ENCODE peak calls at places on chromosomes 1 and 21, in five cellular contexts. X is adipocyte, Q is psoas muscle, E is breast epithelium, H is iPS DF 6.9. U is an unnamed sample.

GRCh38 chr1:231584117-231584516 is 42.5 kb upstream of the DISC1 start:
- DNase-seq in X (peak), Q (no peak), E (no peak), H (no peak), U (peak)

GRCh38 chr1:207811920-207812720 is 60.3 kb downstream of the CD46 start:
- DNase-seq in X (no peak), Q (peak), E (peak), H (no peak), U (no peak)

GRCh38 chr1:180096584-180097318 is 57.9 kb upstream of the QSOX1 start:
- DNase-seq in X (no peak), Q (no peak), E (no peak), H (no peak), U (peak)

GRCh38 chr1:11518791-11519628 is 40.1 kb downstream of the DISP3 start:
- DNase-seq in X (no peak), Q (no peak), E (no peak), H (no peak), U (no peak)

GRCh38 chr1:17538010-17538409 is 1.5 kb upstream of the ARHGEF10L start:
- DNase-seq in X (no peak), Q (no peak), E (no peak), H (no peak), U (peak)

GRCh38 chr1:81801834-81802531 is 1.2 kb downstream of the ADGRL2 start:
- DNase-seq in X (peak), Q (peak), E (peak), H (no peak), U (peak)

GRCh38 chr1:226107471-226108460 is 45.2 kb downstream of the H3-3A start:
- DNase-seq in X (no peak), Q (no peak), E (no peak), H (no peak), U (no peak)

GRCh38 chr1:17080881-17081280 is 27.0 kb upstream of the SDHB start:
- DNase-seq in X (no peak), Q (no peak), E (no peak), H (no peak), U (no peak)

GRCh38 chr1:199691540-199691939 is 336.0 kb upstream of the NR5A2 start:
- DNase-seq in X (peak), Q (no peak), E (no peak), H (no peak), U (peak)

GRCh38 chr21:45459171-45460010 is 54.4 kb downstream of the COL18A1 start:
- DNase-seq in X (no peak), Q (peak), E (no peak), H (no peak), U (no peak)

GRCh38 chr1:117068580-117068979 is 8.5 kb downstream of the TTF2 start:
- DNase-seq in X (no peak), Q (no peak), E (no peak), H (no peak), U (no peak)

GRCh38 chr1:2239384-2239985 is 11.4 kb downstream of the SKI start:
- DNase-seq in X (no peak), Q (no peak), E (no peak), H (no peak), U (no peak)

GRCh38 chr1:2238361-2239055 is 10.4 kb downstream of the SKI start:
- DNase-seq in X (no peak), Q (peak), E (no peak), H (no peak), U (no peak)

GRCh38 chr1:2241820-2242219 is 13.7 kb downstream of the SKI start:
- DNase-seq in X (no peak), Q (no peak), E (no peak), H (no peak), U (no peak)

GRCh38 chr1:2240251-2241156 is 12.4 kb downstream of the SKI start:
- DNase-seq in X (peak), Q (peak), E (peak), H (no peak), U (peak)

DNA sequence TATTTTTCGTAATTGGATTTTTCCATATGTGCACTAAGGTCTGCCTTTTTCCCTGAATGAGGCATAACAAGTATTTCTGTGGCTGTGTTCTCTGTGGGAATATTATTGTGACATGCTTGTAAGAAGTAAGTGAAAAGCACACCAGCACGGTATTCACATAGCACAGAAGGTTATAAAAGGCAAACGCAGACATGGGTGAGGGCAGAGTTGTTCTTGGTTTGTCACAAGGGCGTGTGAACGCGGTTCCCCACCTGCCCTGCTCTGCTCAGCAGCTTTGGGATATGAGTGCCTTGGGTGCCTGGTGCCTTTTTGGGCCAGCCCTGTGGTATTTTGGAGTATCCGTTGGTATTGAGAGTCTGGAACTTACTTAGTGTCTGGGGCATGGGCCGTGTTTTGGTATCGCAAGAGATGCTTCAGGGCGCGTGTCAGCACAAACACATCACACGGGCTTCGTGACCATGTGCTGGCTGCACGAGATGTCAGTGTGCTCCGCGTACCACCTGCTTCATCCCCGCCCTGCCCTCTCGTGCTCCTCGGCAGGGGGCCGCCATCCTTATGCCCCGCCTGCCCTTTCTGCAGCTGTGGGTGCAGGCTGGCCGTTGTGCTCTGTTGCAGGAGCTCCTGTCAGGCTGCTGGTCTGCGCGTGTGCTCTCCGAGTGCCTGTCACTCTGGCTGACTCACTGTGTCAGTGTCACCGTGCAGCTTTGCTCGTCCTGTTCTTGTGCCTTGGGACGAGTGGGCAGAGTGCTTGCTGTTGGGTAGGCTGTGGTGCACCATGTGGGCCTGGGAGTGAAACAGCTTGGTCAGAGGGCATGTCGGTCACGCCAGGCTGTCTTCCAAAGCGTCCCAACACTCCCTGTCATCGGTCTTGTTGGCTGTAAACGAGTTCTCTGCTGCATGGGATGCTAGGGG is 15.0 kb downstream of the SKI start:
- DNase-seq in X (no peak), Q (no peak), E (no peak), H (no peak), U (no peak)
- H3K4me3 ChIP-seq in X (no peak), Q (no peak), E (no peak), H (no peak), U (no peak)

DNA sequence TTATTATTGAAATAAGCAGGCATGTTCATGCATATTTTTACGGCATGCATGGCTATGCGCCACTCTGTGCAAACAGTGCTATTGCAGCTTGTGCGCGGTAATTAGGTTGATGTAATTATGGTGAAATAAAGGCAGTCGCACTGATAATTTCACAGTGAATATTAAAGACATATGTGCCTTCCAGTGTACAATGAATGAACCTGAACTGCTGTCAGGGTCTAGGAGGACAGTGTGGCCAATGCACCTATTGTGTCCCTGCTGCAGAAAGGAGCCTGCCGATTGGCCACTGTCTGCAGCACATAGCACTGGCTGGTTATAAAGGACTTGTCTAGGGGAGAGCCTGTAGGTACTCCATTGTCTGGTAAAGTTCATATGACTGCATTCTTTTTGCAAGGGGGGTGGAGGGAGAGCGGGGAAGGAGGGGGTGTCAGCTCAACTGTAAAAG is 340.4 kb downstream of the USP25 start:
- DNase-seq in X (peak), Q (no peak), E (no peak), H (no peak), U (no peak)
- H3K4me3 ChIP-seq in X (peak), Q (peak), E (peak), H (no peak), U (peak)

GRCh38 chr1:210377934-210378333 is 49.2 kb downstream of the HHAT start:
- DNase-seq in X (peak), Q (no peak), E (no peak), H (no peak), U (no peak)
- H3K4me3 ChIP-seq in X (peak), Q (no peak), E (no peak), H (no peak), U (peak)

GRCh38 chr1:29311352-29312030 is 75.2 kb downstream of the PTPRU start:
- DNase-seq in X (no peak), Q (no peak), E (no peak), H (no peak), U (no peak)
- H3K4me3 ChIP-seq in X (no peak), Q (no peak), E (no peak), H (no peak), U (no peak)

GRCh38 chr1:1672181-1672965 is 13.6 kb upstream of the CDK11B start:
- DNase-seq in X (no peak), Q (no peak), E (no peak), H (no peak), U (no peak)
- H3K4me3 ChIP-seq in X (no peak), Q (no peak), E (no peak), H (no peak), U (no peak)

DNA sequence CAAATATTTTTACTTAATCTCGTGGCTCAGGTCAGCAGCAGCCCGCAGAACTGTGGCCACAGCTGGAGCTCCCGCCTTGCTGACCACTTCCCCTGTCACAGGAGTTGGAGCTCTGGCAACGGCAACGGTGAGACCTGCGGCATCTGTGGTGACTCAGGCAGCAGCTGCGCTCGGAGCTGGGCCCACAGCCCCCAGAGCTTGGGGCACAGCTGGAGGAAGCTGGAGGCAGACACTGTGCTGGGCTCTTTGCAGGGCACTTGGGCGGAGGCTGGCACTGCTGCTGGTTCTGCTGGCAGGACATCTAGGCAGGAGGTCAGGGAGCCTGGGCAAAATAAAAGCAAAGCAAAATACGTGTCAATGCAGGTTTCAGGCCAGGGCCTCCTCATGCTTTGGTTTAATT is at the start of gene LCE3A:
- DNase-seq in X (no peak), Q (no peak), E (no peak), H (no peak), U (no peak)
- H3K4me3 ChIP-seq in X (no peak), Q (no peak), E (no peak), H (no peak), U (no peak)

DNA sequence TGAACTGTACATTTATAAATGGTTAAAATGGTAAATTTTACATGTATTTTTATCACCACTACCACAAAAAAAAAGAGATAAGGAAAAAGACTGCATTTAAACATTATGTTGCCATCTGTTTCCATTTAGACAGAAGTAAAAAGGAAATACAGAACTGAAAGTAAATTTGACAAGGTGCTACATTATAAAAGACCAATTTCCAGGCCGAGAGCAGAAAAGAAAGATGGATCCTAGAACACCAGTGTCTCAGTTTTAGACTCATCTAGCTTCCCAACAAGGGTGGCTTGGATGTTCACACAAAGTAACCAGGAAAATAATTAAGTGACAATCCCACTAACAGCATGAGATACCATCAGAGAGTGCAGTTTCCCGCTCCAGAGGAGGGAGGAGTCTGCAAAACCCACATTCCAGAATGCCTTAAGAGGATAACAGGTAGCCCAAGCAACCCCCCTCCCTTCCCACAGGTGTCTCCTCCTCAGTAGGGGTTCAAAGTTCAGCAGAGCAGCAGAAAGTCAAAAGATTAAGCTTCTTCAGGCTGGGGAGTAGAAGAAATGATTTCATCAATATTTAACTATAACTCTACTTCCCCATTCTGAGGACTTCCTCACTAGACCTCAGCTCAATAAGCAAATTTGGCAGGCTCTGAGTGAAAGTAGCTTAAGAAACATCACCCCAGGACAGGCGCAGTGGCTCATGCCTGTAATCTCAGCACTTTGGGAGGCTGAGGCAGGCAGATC is 11.8 kb downstream of the TPM3 start:
- DNase-seq in X (no peak), Q (no peak), E (no peak), H (no peak), U (no peak)
- H3K4me3 ChIP-seq in X (peak), Q (peak), E (peak), H (no peak), U (no peak)